ENCODE peak calls at places on chromosomes 7 and 10, in nine cellular contexts. One of them, this sample, is unnamed.

GRCh38 chr7:455110-455928 is 64.3 kb downstream of the PDGFA start:
- DNase-seq in neural progenitor cell: no peak
- DNase-seq in sigmoid colon: no peak
- DNase-seq in heart left ventricle: peak; percentile 84
- DNase-seq in psoas muscle: peak; percentile 70
- DNase-seq in A549: no peak
- DNase-seq in right cardiac atrium: peak; percentile 90
- DNase-seq in thoracic aorta: peak; percentile 39
- DNase-seq in uterus: peak; percentile 42
- DNase-seq in this sample: no peak

GRCh38 chr10:5977471-5978370 is at the start of gene IL15RA:
- DNase-seq in sigmoid colon: peak; percentile 85
- DNase-seq in psoas muscle: peak; percentile 88
- DNase-seq in thoracic aorta: peak; percentile 49
- DNase-seq in neural progenitor cell: peak; percentile 62
- DNase-seq in uterus: peak; percentile 73
- DNase-seq in right cardiac atrium: peak; percentile 89
- DNase-seq in heart left ventricle: peak; percentile 89
- DNase-seq in A549: peak; percentile 79
- DNase-seq in this sample: peak; percentile 80

GRCh38 chr7:107975394-107976013 is 27.5 kb downstream of the LAMB1 start:
- DNase-seq in heart left ventricle: no peak
- DNase-seq in neural progenitor cell: no peak
- DNase-seq in thoracic aorta: no peak
- DNase-seq in sigmoid colon: peak; percentile 59
- DNase-seq in right cardiac atrium: no peak
- DNase-seq in A549: no peak
- DNase-seq in uterus: no peak
- DNase-seq in psoas muscle: no peak
- DNase-seq in this sample: no peak

GRCh38 chr10:48580236-48580635 is 24.6 kb downstream of the ARHGAP22 start:
- DNase-seq in heart left ventricle: no peak
- DNase-seq in right cardiac atrium: no peak
- DNase-seq in neural progenitor cell: no peak
- DNase-seq in thoracic aorta: no peak
- DNase-seq in sigmoid colon: no peak
- DNase-seq in psoas muscle: no peak
- DNase-seq in A549: no peak
- DNase-seq in uterus: no peak
- DNase-seq in this sample: no peak

GRCh38 chr10:99358101-99358500 is 28.9 kb downstream of the CNNM1 start:
- DNase-seq in A549: no peak
- DNase-seq in psoas muscle: no peak
- DNase-seq in right cardiac atrium: no peak
- DNase-seq in sigmoid colon: no peak
- DNase-seq in thoracic aorta: no peak
- DNase-seq in heart left ventricle: no peak
- DNase-seq in neural progenitor cell: peak; percentile 50
- DNase-seq in uterus: no peak
- DNase-seq in this sample: no peak

GRCh38 chr7:128431221-128431620 is 21.4 kb upstream of the IMPDH1 start:
- DNase-seq in heart left ventricle: no peak
- DNase-seq in thoracic aorta: no peak
- DNase-seq in A549: no peak
- DNase-seq in psoas muscle: no peak
- DNase-seq in uterus: no peak
- DNase-seq in neural progenitor cell: peak; percentile 33
- DNase-seq in sigmoid colon: no peak
- DNase-seq in right cardiac atrium: no peak
- DNase-seq in this sample: peak; percentile 33

GRCh38 chr7:117347962-117348672 is 25.3 kb upstream of the WNT2 start:
- DNase-seq in right cardiac atrium: no peak
- DNase-seq in A549: no peak
- DNase-seq in thoracic aorta: no peak
- DNase-seq in heart left ventricle: no peak
- DNase-seq in neural progenitor cell: no peak
- DNase-seq in sigmoid colon: no peak
- DNase-seq in uterus: no peak
- DNase-seq in psoas muscle: no peak
- DNase-seq in this sample: no peak

GRCh38 chr7:101996131-101996691 is 178.8 kb downstream of the CUX1 start:
- DNase-seq in A549: no peak
- DNase-seq in right cardiac atrium: no peak
- DNase-seq in thoracic aorta: no peak
- DNase-seq in uterus: no peak
- DNase-seq in sigmoid colon: no peak
- DNase-seq in neural progenitor cell: no peak
- DNase-seq in psoas muscle: no peak
- DNase-seq in heart left ventricle: no peak
- DNase-seq in this sample: no peak

GRCh38 chr10:31413325-31413724 is 94.3 kb downstream of the ZEB1 start:
- DNase-seq in heart left ventricle: no peak
- DNase-seq in A549: no peak
- DNase-seq in sigmoid colon: no peak
- DNase-seq in right cardiac atrium: no peak
- DNase-seq in neural progenitor cell: no peak
- DNase-seq in thoracic aorta: no peak
- DNase-seq in psoas muscle: no peak
- DNase-seq in uterus: no peak
- DNase-seq in this sample: no peak

GRCh38 chr7:36627836-36628235 is 96.5 kb downstream of the AOAH start:
- DNase-seq in thoracic aorta: no peak
- DNase-seq in heart left ventricle: no peak
- DNase-seq in right cardiac atrium: no peak
- DNase-seq in neural progenitor cell: no peak
- DNase-seq in psoas muscle: no peak
- DNase-seq in sigmoid colon: no peak
- DNase-seq in A549: no peak
- DNase-seq in uterus: no peak
- DNase-seq in this sample: no peak

GRCh38 chr10:5615263-5615820 is 51.1 kb downstream of the ASB13 start:
- DNase-seq in A549: no peak
- DNase-seq in heart left ventricle: no peak
- DNase-seq in right cardiac atrium: no peak
- DNase-seq in psoas muscle: no peak
- DNase-seq in neural progenitor cell: no peak
- DNase-seq in uterus: no peak
- DNase-seq in thoracic aorta: no peak
- DNase-seq in sigmoid colon: no peak
- DNase-seq in this sample: no peak

GRCh38 chr10:132539431-132539839 is 1.8 kb downstream of the INPP5A start:
- DNase-seq in uterus: no peak
- DNase-seq in heart left ventricle: peak; percentile 56
- DNase-seq in thoracic aorta: peak; percentile 4
- DNase-seq in neural progenitor cell: no peak
- DNase-seq in right cardiac atrium: peak; percentile 70
- DNase-seq in psoas muscle: peak; percentile 81
- DNase-seq in sigmoid colon: peak; percentile 88
- DNase-seq in A549: no peak
- DNase-seq in this sample: no peak

GRCh38 chr10:77513783-77514331 is 123.8 kb downstream of the KCNMA1 start:
- DNase-seq in sigmoid colon: peak; percentile 88
- DNase-seq in uterus: peak; percentile 63
- DNase-seq in thoracic aorta: peak; percentile 69
- DNase-seq in psoas muscle: peak; percentile 93
- DNase-seq in neural progenitor cell: peak; percentile 35
- DNase-seq in A549: peak; percentile 55
- DNase-seq in right cardiac atrium: peak; percentile 53
- DNase-seq in heart left ventricle: peak; percentile 74
- DNase-seq in this sample: no peak
- H3K27ac ChIP-seq in sigmoid colon: peak overlapping the region; percentile 76
- H3K27ac ChIP-seq in uterus: peak overlapping the region; percentile 90
- H3K27ac ChIP-seq in thoracic aorta: peak overlapping the region; percentile 74
- H3K27ac ChIP-seq in psoas muscle: peak overlapping the region; percentile 68
- H3K27ac ChIP-seq in neural progenitor cell: no peak overlapping the region
- H3K27ac ChIP-seq in A549: peak overlapping the region; percentile 48
- H3K27ac ChIP-seq in right cardiac atrium: no peak overlapping the region
- H3K27ac ChIP-seq in heart left ventricle: no peak overlapping the region
- H3K27ac ChIP-seq in this sample: no peak overlapping the region

DNA sequence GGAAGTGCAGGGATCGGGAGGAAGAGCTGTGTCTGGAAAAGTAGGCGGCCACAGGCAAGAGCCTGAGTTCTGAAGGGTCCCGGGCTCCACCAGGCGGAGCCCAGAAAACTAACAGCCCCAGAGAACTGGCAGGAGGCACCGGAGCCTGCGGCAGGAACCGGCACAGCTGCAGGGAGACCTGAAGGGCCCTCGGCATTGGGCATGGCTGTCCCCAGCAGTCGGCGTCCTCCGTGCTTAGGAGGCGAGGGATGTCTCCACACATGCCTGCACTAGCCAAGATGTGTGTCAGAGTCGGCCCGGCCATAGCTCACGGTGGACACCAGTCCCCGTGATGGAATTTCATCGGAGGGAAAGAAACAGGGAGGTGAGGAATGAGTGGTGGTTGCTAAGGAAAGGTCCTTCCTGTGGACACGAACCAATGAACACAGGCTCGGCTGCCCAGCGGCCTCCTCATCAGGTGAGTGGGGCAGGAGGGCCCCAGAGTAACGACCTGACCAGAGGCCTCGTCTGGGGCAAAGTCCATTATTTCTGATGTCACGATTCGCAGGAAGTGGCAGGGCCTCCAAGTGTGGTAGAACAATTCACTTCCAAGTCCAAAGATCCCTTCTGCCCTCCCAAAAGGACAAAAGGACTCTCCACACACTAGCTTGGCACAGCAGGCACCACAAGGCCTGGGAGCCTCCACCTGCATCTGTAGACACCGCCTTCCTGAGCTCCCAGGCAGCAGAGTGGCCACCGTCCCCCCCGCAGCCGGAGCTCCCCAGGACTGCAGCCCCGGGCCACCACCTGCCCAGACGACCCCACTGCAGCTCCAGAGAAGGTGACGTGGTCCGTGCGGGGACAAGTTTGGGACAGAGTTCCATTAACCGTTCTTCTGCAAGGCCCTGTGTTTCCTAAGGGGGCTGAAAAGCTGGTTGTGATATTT is 444.2 kb downstream of the PTPRN2 start:
- DNase-seq in psoas muscle: no peak
- DNase-seq in neural progenitor cell: no peak
- DNase-seq in thoracic aorta: no peak
- DNase-seq in right cardiac atrium: no peak
- DNase-seq in uterus: no peak
- DNase-seq in heart left ventricle: no peak
- DNase-seq in sigmoid colon: no peak
- DNase-seq in A549: no peak
- DNase-seq in this sample: no peak
- H3K9me3 ChIP-seq in psoas muscle: no peaks in the 10 kb centered on the region
- H3K9me3 ChIP-seq in neural progenitor cell: no peaks in the 10 kb centered on the region
- H3K9me3 ChIP-seq in thoracic aorta: no peaks in the 10 kb centered on the region
- H3K9me3 ChIP-seq in right cardiac atrium: no peaks in the 10 kb centered on the region
- H3K9me3 ChIP-seq in uterus: no peaks in the 10 kb centered on the region
- H3K9me3 ChIP-seq in heart left ventricle: peaks cover 10% of the 10 kb centered on the region
- H3K9me3 ChIP-seq in sigmoid colon: no peaks in the 10 kb centered on the region
- H3K9me3 ChIP-seq in A549: peaks cover 9% of the 10 kb centered on the region
- H3K9me3 ChIP-seq in this sample: no peaks in the 10 kb centered on the region

GRCh38 chr10:68957284-68957615 is 1.3 kb downstream of the DDX21 start:
- DNase-seq in neural progenitor cell: no peak
- DNase-seq in right cardiac atrium: no peak
- DNase-seq in heart left ventricle: no peak
- DNase-seq in sigmoid colon: no peak
- DNase-seq in psoas muscle: no peak
- DNase-seq in A549: peak; percentile 17
- DNase-seq in thoracic aorta: no peak
- DNase-seq in uterus: no peak
- DNase-seq in this sample: no peak

GRCh38 chr10:68957654-68958053 is 1.7 kb downstream of the DDX21 start:
- DNase-seq in psoas muscle: no peak
- DNase-seq in heart left ventricle: no peak
- DNase-seq in A549: no peak
- DNase-seq in uterus: no peak
- DNase-seq in neural progenitor cell: no peak
- DNase-seq in right cardiac atrium: no peak
- DNase-seq in sigmoid colon: no peak
- DNase-seq in thoracic aorta: no peak
- DNase-seq in this sample: no peak

GRCh38 chr10:68955786-68956532 is at the start of gene DDX21:
- DNase-seq in uterus: peak; percentile 86
- DNase-seq in sigmoid colon: peak; percentile 95
- DNase-seq in neural progenitor cell: peak; percentile 88
- DNase-seq in right cardiac atrium: peak; percentile 93
- DNase-seq in heart left ventricle: peak; percentile 92
- DNase-seq in psoas muscle: peak; percentile 94
- DNase-seq in thoracic aorta: peak; percentile 76
- DNase-seq in A549: peak; percentile 98
- DNase-seq in this sample: peak; percentile 95

GRCh38 chr10:68963151-68963550 is 7.2 kb downstream of the DDX21 start:
- DNase-seq in neural progenitor cell: no peak
- DNase-seq in heart left ventricle: no peak
- DNase-seq in thoracic aorta: no peak
- DNase-seq in psoas muscle: no peak
- DNase-seq in A549: no peak
- DNase-seq in uterus: no peak
- DNase-seq in sigmoid colon: no peak
- DNase-seq in right cardiac atrium: no peak
- DNase-seq in this sample: no peak

GRCh38 chr10:68959695-68960524 is 3.9 kb downstream of the DDX21 start:
- DNase-seq in uterus: no peak
- DNase-seq in sigmoid colon: no peak
- DNase-seq in neural progenitor cell: no peak
- DNase-seq in psoas muscle: no peak
- DNase-seq in right cardiac atrium: no peak
- DNase-seq in heart left ventricle: no peak
- DNase-seq in A549: no peak
- DNase-seq in thoracic aorta: no peak
- DNase-seq in this sample: no peak
- H3K27ac ChIP-seq in uterus: no peak overlapping the region
- H3K27ac ChIP-seq in sigmoid colon: no peak overlapping the region
- H3K27ac ChIP-seq in neural progenitor cell: no peak overlapping the region
- H3K27ac ChIP-seq in psoas muscle: no peak overlapping the region
- H3K27ac ChIP-seq in right cardiac atrium: no peak overlapping the region
- H3K27ac ChIP-seq in heart left ventricle: peak overlapping the region; percentile 13
- H3K27ac ChIP-seq in A549: no peak overlapping the region
- H3K27ac ChIP-seq in thoracic aorta: no peak overlapping the region
- H3K27ac ChIP-seq in this sample: no peak overlapping the region

GRCh38 chr7:158991824-158992621 is 135.7 kb downstream of the DYNC2I1 start:
- DNase-seq in heart left ventricle: no peak
- DNase-seq in right cardiac atrium: no peak
- DNase-seq in psoas muscle: no peak
- DNase-seq in thoracic aorta: no peak
- DNase-seq in A549: no peak
- DNase-seq in uterus: no peak
- DNase-seq in sigmoid colon: peak; percentile 46
- DNase-seq in neural progenitor cell: no peak
- DNase-seq in this sample: peak; percentile 53

GRCh38 chr7:158988302-158988862 is 132.0 kb downstream of the DYNC2I1 start:
- DNase-seq in sigmoid colon: no peak
- DNase-seq in right cardiac atrium: no peak
- DNase-seq in psoas muscle: no peak
- DNase-seq in A549: no peak
- DNase-seq in neural progenitor cell: no peak
- DNase-seq in uterus: no peak
- DNase-seq in heart left ventricle: no peak
- DNase-seq in thoracic aorta: no peak
- DNase-seq in this sample: no peak

GRCh38 chr7:158985583-158985982 is 129.2 kb downstream of the DYNC2I1 start:
- DNase-seq in sigmoid colon: no peak
- DNase-seq in heart left ventricle: no peak
- DNase-seq in A549: no peak
- DNase-seq in uterus: no peak
- DNase-seq in thoracic aorta: no peak
- DNase-seq in psoas muscle: no peak
- DNase-seq in right cardiac atrium: no peak
- DNase-seq in neural progenitor cell: no peak
- DNase-seq in this sample: no peak

GRCh38 chr7:158989006-158989405 is 132.6 kb downstream of the DYNC2I1 start:
- DNase-seq in neural progenitor cell: no peak
- DNase-seq in psoas muscle: no peak
- DNase-seq in A549: no peak
- DNase-seq in heart left ventricle: no peak
- DNase-seq in right cardiac atrium: no peak
- DNase-seq in uterus: no peak
- DNase-seq in thoracic aorta: no peak
- DNase-seq in sigmoid colon: no peak
- DNase-seq in this sample: no peak

GRCh38 chr7:158987691-158988090 is 131.3 kb downstream of the DYNC2I1 start:
- DNase-seq in right cardiac atrium: no peak
- DNase-seq in neural progenitor cell: no peak
- DNase-seq in psoas muscle: no peak
- DNase-seq in uterus: no peak
- DNase-seq in heart left ventricle: no peak
- DNase-seq in thoracic aorta: no peak
- DNase-seq in A549: no peak
- DNase-seq in sigmoid colon: no peak
- DNase-seq in this sample: no peak
- H3K9me3 ChIP-seq in right cardiac atrium: peaks cover 3% of the 10 kb centered on the region
- H3K9me3 ChIP-seq in neural progenitor cell: peaks cover 4% of the 10 kb centered on the region
- H3K9me3 ChIP-seq in psoas muscle: peaks cover 6% of the 10 kb centered on the region
- H3K9me3 ChIP-seq in uterus: no peaks in the 10 kb centered on the region
- H3K9me3 ChIP-seq in heart left ventricle: peaks cover 18% of the 10 kb centered on the region
- H3K9me3 ChIP-seq in thoracic aorta: peaks cover 5% of the 10 kb centered on the region
- H3K9me3 ChIP-seq in A549: peaks cover 30% of the 10 kb centered on the region
- H3K9me3 ChIP-seq in sigmoid colon: no peaks in the 10 kb centered on the region
- H3K9me3 ChIP-seq in this sample: peaks cover 16% of the 10 kb centered on the region